ENCODE peak calls at places on chromosomes 16 and 17, in six cellular contexts. F, X, I, N, T and Y are unnamed samples.

GRCh38 chr16:55992551-55992950 is 117.4 kb upstream of the CES5A start:
- DNase-seq in T (no peak), F (no peak), X (no peak), N (no peak), I (no peak), Y (no peak)

GRCh38 chr16:4686497-4687210 is 6.7 kb upstream of the NUDT16L1 start:
- DNase-seq in I (no peak), N (no peak), X (no peak), T (no peak), F (no peak), Y (no peak)

GRCh38 chr17:33052856-33053255 is 61.2 kb downstream of the SPACA3 start:
- DNase-seq in F (peak; percentile 9), I (no peak), X (no peak), N (no peak), T (peak; percentile 43), Y (no peak)

GRCh38 chr17:72053069-72053846 is 67.6 kb upstream of the SOX9 start:
- DNase-seq in I (no peak), N (no peak), T (no peak), F (no peak), X (no peak), Y (no peak)

GRCh38 chr17:79509496-79509895 is 101.4 kb downstream of the RBFOX3 start:
- DNase-seq in F (no peak), N (no peak), X (no peak), I (no peak), T (no peak), Y (no peak)

GRCh38 chr16:87366288-87366687 is 17.3 kb downstream of the FBXO31 start:
- DNase-seq in F (no peak), T (no peak), N (no peak), X (no peak), I (no peak), Y (no peak)

GRCh38 chr17:71335212-71335611 is 785.6 kb upstream of the SOX9 start:
- DNase-seq in I (no peak), N (no peak), X (no peak), T (no peak), F (no peak), Y (no peak)

GRCh38 chr17:57379237-57380054 is 123.1 kb downstream of the MSI2 start:
- DNase-seq in F (peak; percentile 49), X (no peak), I (no peak), T (no peak), N (no peak), Y (no peak)

GRCh38 chr16:55056585-55057520 is 126.2 kb downstream of the IRX5 start:
- DNase-seq in X (no peak), T (no peak), I (no peak), N (peak; percentile 50), F (peak; percentile 2), Y (peak; percentile 15)

GRCh38 chr17:66831383-66832220 is 3.3 kb upstream of the CACNG5 start:
- DNase-seq in F (no peak), X (no peak), I (peak; percentile 74), N (no peak), T (no peak), Y (no peak)

GRCh38 chr17:42784361-42784760 is 4.0 kb downstream of the WNK4 start:
- DNase-seq in I (no peak), F (no peak), T (no peak), X (no peak), N (no peak), Y (no peak)

GRCh38 chr16:71933913-71934696 is 38.8 kb downstream of the IST1 start:
- DNase-seq in X (no peak), I (no peak), T (peak; percentile 76), F (peak; percentile 61), N (no peak), Y (no peak)

GRCh38 chr16:3306078-3306477 is 781 bp downstream of the ZNF75A start:
- DNase-seq in I (no peak), F (no peak), T (no peak), X (no peak), N (no peak), Y (no peak)

GRCh38 chr16:59698341-59698979 is 964.3 kb upstream of the GOT2 start:
- DNase-seq in N (no peak), F (peak; percentile 76), T (peak; percentile 45), I (no peak), X (no peak), Y (no peak)

GRCh38 chr17:77644981-77645380 is 313.5 kb upstream of the TNRC6C start:
- DNase-seq in I (peak; percentile 48), F (no peak), T (no peak), N (no peak), X (peak; percentile 27), Y (no peak)

GRCh38 chr17:50884354-50885311 is 18.5 kb upstream of the TOB1 start:
- DNase-seq in T (no peak), N (no peak), X (no peak), F (peak; percentile 61), I (no peak), Y (no peak)

GRCh38 chr17:62562656-62563055 is 64.8 kb upstream of the MRC2 start:
- DNase-seq in I (no peak), T (peak; percentile 82), X (no peak), F (peak; percentile 64), N (no peak), Y (no peak)

GRCh38 chr16:51971184-51971583 is 575.8 kb downstream of the TOX3 start:
- DNase-seq in I (no peak), N (peak; percentile 15), F (no peak), X (no peak), T (peak; percentile 50), Y (no peak)